ENCODE peak calls at places on chromosomes 3 and 15, in four cellular contexts. One of them, this sample, is unnamed.

GRCh38 chr3:62602987-62603386 is 229.6 kb upstream of the FEZF2 start:
- DNase-seq in heart right ventricle: no peak
- DNase-seq in tibial nerve: no peak
- DNase-seq in left ventricle myocardium inferior: no peak
- DNase-seq in this sample: no peak

GRCh38 chr3:12679468-12679867 is 15.6 kb upstream of the RAF1 start:
- DNase-seq in left ventricle myocardium inferior: no peak
- DNase-seq in tibial nerve: no peak
- DNase-seq in heart right ventricle: no peak
- DNase-seq in this sample: no peak

GRCh38 chr3:60841355-60841754 is 409.9 kb downstream of the FHIT start:
- DNase-seq in left ventricle myocardium inferior: no peak
- DNase-seq in tibial nerve: no peak
- DNase-seq in heart right ventricle: no peak
- DNase-seq in this sample: peak; percentile 16

GRCh38 chr3:182364323-182364722 is 429.0 kb upstream of the ATP11B start:
- DNase-seq in tibial nerve: peak; percentile 6
- DNase-seq in left ventricle myocardium inferior: no peak
- DNase-seq in heart right ventricle: no peak
- DNase-seq in this sample: no peak

GRCh38 chr15:22839046-22839705 is 710 bp downstream of the NIPA2 start:
- DNase-seq in heart right ventricle: no peak
- DNase-seq in left ventricle myocardium inferior: no peak
- DNase-seq in tibial nerve: no peak
- DNase-seq in this sample: no peak

GRCh38 chr3:37571269-37571668 is 290.4 kb upstream of the CTDSPL start:
- DNase-seq in tibial nerve: no peak
- DNase-seq in left ventricle myocardium inferior: no peak
- DNase-seq in heart right ventricle: no peak
- DNase-seq in this sample: no peak

GRCh38 chr3:109050591-109051167 is 67.3 kb downstream of the MORC1 start:
- DNase-seq in heart right ventricle: no peak
- DNase-seq in tibial nerve: no peak
- DNase-seq in left ventricle myocardium inferior: no peak
- DNase-seq in this sample: no peak

GRCh38 chr15:64619880-64620839 is 155.2 kb downstream of the RBPMS2 start:
- DNase-seq in heart right ventricle: no peak
- DNase-seq in tibial nerve: no peak
- DNase-seq in left ventricle myocardium inferior: no peak
- DNase-seq in this sample: no peak

GRCh38 chr3:155131104-155131503 is 51.0 kb downstream of the MME start:
- DNase-seq in left ventricle myocardium inferior: no peak
- DNase-seq in tibial nerve: no peak
- DNase-seq in heart right ventricle: peak; percentile 4
- DNase-seq in this sample: peak; percentile 88

GRCh38 chr3:16841906-16842709 is 42.6 kb upstream of the PLCL2 start:
- DNase-seq in tibial nerve: no peak
- DNase-seq in left ventricle myocardium inferior: peak; percentile 40
- DNase-seq in heart right ventricle: no peak
- DNase-seq in this sample: no peak

GRCh38 chr3:72438072-72438471 is 410.2 kb downstream of the SHQ1 start:
- DNase-seq in heart right ventricle: no peak
- DNase-seq in tibial nerve: no peak
- DNase-seq in left ventricle myocardium inferior: no peak
- DNase-seq in this sample: no peak

GRCh38 chr3:126782554-126782953 is 78.5 kb downstream of the CHCHD6 start:
- DNase-seq in heart right ventricle: no peak
- DNase-seq in left ventricle myocardium inferior: no peak
- DNase-seq in tibial nerve: peak; percentile 17
- DNase-seq in this sample: peak; percentile 62

GRCh38 chr15:68054658-68055223 is 626 bp downstream of the PIAS1 start:
- DNase-seq in tibial nerve: peak; percentile 36
- DNase-seq in heart right ventricle: peak; percentile 51
- DNase-seq in left ventricle myocardium inferior: peak; percentile 60
- DNase-seq in this sample: no peak

GRCh38 chr3:172201990-172202318 is 162.6 kb downstream of the FNDC3B start:
- DNase-seq in left ventricle myocardium inferior: no peak
- DNase-seq in tibial nerve: no peak
- DNase-seq in heart right ventricle: peak; percentile 30
- DNase-seq in this sample: no peak
- TF ChIP-seq CTCF in left ventricle myocardium inferior: no peak
- TF ChIP-seq CTCF in tibial nerve: no peak
- TF ChIP-seq CTCF in heart right ventricle: no peak
- TF ChIP-seq CTCF in this sample: no peak

GRCh38 chr15:73927476-73928240 is 1.4 kb downstream of the LOXL1 start:
- DNase-seq in tibial nerve: no peak
- DNase-seq in heart right ventricle: no peak
- DNase-seq in left ventricle myocardium inferior: peak; percentile 65
- DNase-seq in this sample: no peak

GRCh38 chr15:73924258-73924921 is 1.9 kb upstream of the LOXL1 start:
- DNase-seq in tibial nerve: no peak
- DNase-seq in left ventricle myocardium inferior: peak; percentile 31
- DNase-seq in heart right ventricle: no peak
- DNase-seq in this sample: no peak

GRCh38 chr15:73928241-73928579 is 1.9 kb downstream of the LOXL1 start:
- DNase-seq in left ventricle myocardium inferior: no peak
- DNase-seq in heart right ventricle: no peak
- DNase-seq in tibial nerve: no peak
- DNase-seq in this sample: no peak

GRCh38 chr15:73927003-73927475 is 777 bp downstream of the LOXL1 start:
- DNase-seq in tibial nerve: no peak
- DNase-seq in heart right ventricle: peak; percentile 56
- DNase-seq in left ventricle myocardium inferior: peak; percentile 72
- DNase-seq in this sample: no peak

DNA sequence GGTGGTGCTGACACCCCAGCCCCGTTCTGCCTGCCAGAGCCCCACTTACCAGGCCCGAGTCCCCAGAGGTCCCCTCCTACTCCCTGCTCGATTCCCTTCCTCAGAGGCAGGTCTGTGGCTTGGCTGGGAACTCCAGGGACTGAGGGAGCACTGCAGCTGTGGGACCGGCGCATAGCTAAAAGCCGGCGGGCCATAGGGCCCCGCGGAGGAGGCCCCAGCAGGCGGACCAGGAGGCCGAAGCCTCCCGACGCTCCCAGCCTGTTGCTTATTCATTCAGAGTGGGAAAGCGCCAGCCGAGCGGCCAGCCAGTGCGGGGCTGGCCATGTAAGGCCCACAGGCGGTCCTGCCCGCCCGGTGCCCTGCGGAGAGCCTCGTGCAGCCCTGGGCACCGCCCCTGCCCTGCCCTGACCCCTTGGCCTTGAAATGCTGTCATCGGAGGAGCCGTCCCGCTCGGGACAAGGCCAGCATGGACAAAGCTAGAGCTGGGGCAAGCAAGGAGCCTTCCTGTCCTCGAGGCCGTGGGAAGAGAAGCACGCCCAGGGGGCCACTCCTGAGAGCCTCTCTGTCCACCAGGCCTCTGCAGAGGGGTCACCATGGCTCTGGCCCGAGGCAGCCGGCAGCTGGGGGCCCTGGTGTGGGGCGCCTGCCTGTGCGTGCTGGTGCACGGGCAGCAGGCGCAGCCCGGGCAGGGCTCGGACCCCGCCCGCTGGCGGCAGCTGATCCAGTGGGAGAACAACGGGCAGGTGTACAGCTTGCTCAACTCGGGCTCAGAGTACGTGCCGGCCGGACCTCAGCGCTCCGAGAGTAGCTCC is at the start of gene LOXL1:
- DNase-seq in tibial nerve: peak; percentile 50
- DNase-seq in left ventricle myocardium inferior: peak; percentile 79
- DNase-seq in heart right ventricle: peak; percentile 70
- DNase-seq in this sample: no peak
- H3K4me3 ChIP-seq in tibial nerve: peak within 1 kb of the TSS; percentile 62
- H3K4me3 ChIP-seq in left ventricle myocardium inferior: peak within 1 kb of the TSS; percentile 77
- H3K4me3 ChIP-seq in heart right ventricle: peak within 1 kb of the TSS; percentile 63
- H3K4me3 ChIP-seq in this sample: peak within 1 kb of the TSS; percentile 83

GRCh38 chr3:45927881-45928280 is 15.4 kb upstream of the CXCR6 start:
- DNase-seq in heart right ventricle: no peak
- DNase-seq in left ventricle myocardium inferior: no peak
- DNase-seq in tibial nerve: no peak
- DNase-seq in this sample: no peak
- TF ChIP-seq CTCF in heart right ventricle: no peak
- TF ChIP-seq CTCF in left ventricle myocardium inferior: no peak
- TF ChIP-seq CTCF in tibial nerve: no peak
- TF ChIP-seq CTCF in this sample: no peak

GRCh38 chr3:172143060-172143451 is 103.7 kb downstream of the FNDC3B start:
- DNase-seq in tibial nerve: no peak
- DNase-seq in left ventricle myocardium inferior: no peak
- DNase-seq in heart right ventricle: no peak
- DNase-seq in this sample: no peak

GRCh38 chr3:172138792-172139507 is 99.6 kb downstream of the FNDC3B start:
- DNase-seq in left ventricle myocardium inferior: no peak
- DNase-seq in heart right ventricle: peak; percentile 68
- DNase-seq in tibial nerve: peak; percentile 82
- DNase-seq in this sample: no peak

GRCh38 chr3:172139528-172140276 is 100.3 kb downstream of the FNDC3B start:
- DNase-seq in tibial nerve: no peak
- DNase-seq in left ventricle myocardium inferior: no peak
- DNase-seq in heart right ventricle: no peak
- DNase-seq in this sample: no peak

GRCh38 chr3:172142074-172143059 is 103.0 kb downstream of the FNDC3B start:
- DNase-seq in left ventricle myocardium inferior: no peak
- DNase-seq in heart right ventricle: no peak
- DNase-seq in tibial nerve: no peak
- DNase-seq in this sample: no peak

GRCh38 chr3:172140499-172141391 is 101.4 kb downstream of the FNDC3B start:
- DNase-seq in tibial nerve: peak; percentile 44
- DNase-seq in heart right ventricle: peak; percentile 58
- DNase-seq in left ventricle myocardium inferior: no peak
- DNase-seq in this sample: peak; percentile 98
- H3K4me3 ChIP-seq in tibial nerve: no peak overlapping the region
- H3K4me3 ChIP-seq in heart right ventricle: no peak overlapping the region
- H3K4me3 ChIP-seq in left ventricle myocardium inferior: no peak overlapping the region
- H3K4me3 ChIP-seq in this sample: no peak overlapping the region

GRCh38 chr3:53730565-53730964 is 115.7 kb downstream of the CHDH start:
- DNase-seq in tibial nerve: no peak
- DNase-seq in left ventricle myocardium inferior: peak; percentile 58
- DNase-seq in heart right ventricle: peak; percentile 70
- DNase-seq in this sample: no peak

GRCh38 chr3:53728606-53729005 is 117.6 kb downstream of the CHDH start:
- DNase-seq in tibial nerve: no peak
- DNase-seq in left ventricle myocardium inferior: no peak
- DNase-seq in heart right ventricle: no peak
- DNase-seq in this sample: no peak

GRCh38 chr3:53731934-53732624 is 114.1 kb downstream of the CHDH start:
- DNase-seq in tibial nerve: no peak
- DNase-seq in heart right ventricle: no peak
- DNase-seq in left ventricle myocardium inferior: no peak
- DNase-seq in this sample: no peak

GRCh38 chr3:53729130-53729529 is 117.1 kb downstream of the CHDH start:
- DNase-seq in tibial nerve: no peak
- DNase-seq in heart right ventricle: no peak
- DNase-seq in left ventricle myocardium inferior: no peak
- DNase-seq in this sample: no peak

GRCh38 chr3:53729618-53730017 is 116.6 kb downstream of the CHDH start:
- DNase-seq in tibial nerve: no peak
- DNase-seq in left ventricle myocardium inferior: no peak
- DNase-seq in heart right ventricle: no peak
- DNase-seq in this sample: no peak
- TF ChIP-seq CTCF in tibial nerve: no peak
- TF ChIP-seq CTCF in left ventricle myocardium inferior: peak; percentile 39
- TF ChIP-seq CTCF in heart right ventricle: no peak
- TF ChIP-seq CTCF in this sample: peak; percentile 15

DNA sequence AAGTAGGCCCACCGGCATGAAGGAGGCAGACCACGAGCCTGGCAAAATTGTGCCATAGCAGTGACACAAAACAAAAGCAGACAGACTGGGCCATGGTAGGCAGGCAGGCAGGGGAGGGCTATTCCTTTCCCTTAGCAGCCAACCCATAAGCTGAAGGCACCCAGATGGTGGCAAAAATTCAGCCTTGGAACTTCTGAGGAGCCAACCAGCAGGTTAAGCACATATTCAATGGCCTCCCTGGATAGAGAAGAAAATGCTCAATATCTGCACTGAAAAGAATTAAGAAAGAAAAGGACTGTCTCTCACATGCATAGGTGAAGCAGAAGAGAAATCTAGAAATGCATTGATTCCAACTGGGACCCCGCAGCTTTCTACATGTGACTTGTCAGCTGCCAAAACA is 2.8 kb downstream of the PRICKLE2 start:
- DNase-seq in heart right ventricle: no peak
- DNase-seq in left ventricle myocardium inferior: no peak
- DNase-seq in tibial nerve: no peak
- DNase-seq in this sample: no peak
- H3K4me3 ChIP-seq in heart right ventricle: no peak overlapping the region
- H3K4me3 ChIP-seq in left ventricle myocardium inferior: no peak overlapping the region
- H3K4me3 ChIP-seq in tibial nerve: no peak overlapping the region
- H3K4me3 ChIP-seq in this sample: no peak overlapping the region

GRCh38 chr3:184242297-184242685 is 6.5 kb downstream of the ALG3 start:
- DNase-seq in heart right ventricle: no peak
- DNase-seq in tibial nerve: no peak
- DNase-seq in left ventricle myocardium inferior: no peak
- DNase-seq in this sample: no peak
- TF ChIP-seq CTCF in heart right ventricle: no peak
- TF ChIP-seq CTCF in tibial nerve: no peak
- TF ChIP-seq CTCF in left ventricle myocardium inferior: no peak
- TF ChIP-seq CTCF in this sample: no peak

GRCh38 chr3:98763814-98764691 is 913 bp downstream of the ST3GAL6 start:
- DNase-seq in tibial nerve: no peak
- DNase-seq in heart right ventricle: no peak
- DNase-seq in left ventricle myocardium inferior: no peak
- DNase-seq in this sample: no peak
- H3K4me3 ChIP-seq in tibial nerve: no peak overlapping the region
- H3K4me3 ChIP-seq in heart right ventricle: no peak overlapping the region
- H3K4me3 ChIP-seq in left ventricle myocardium inferior: peak overlapping the region; percentile 35
- H3K4me3 ChIP-seq in this sample: no peak overlapping the region

GRCh38 chr15:52678468-52679231 is 538 bp downstream of the ATOSA start:
- DNase-seq in left ventricle myocardium inferior: peak; percentile 65
- DNase-seq in tibial nerve: peak; percentile 48
- DNase-seq in heart right ventricle: peak; percentile 67
- DNase-seq in this sample: no peak
- TF ChIP-seq CTCF in left ventricle myocardium inferior: peak; percentile 14
- TF ChIP-seq CTCF in tibial nerve: no peak
- TF ChIP-seq CTCF in heart right ventricle: no peak
- TF ChIP-seq CTCF in this sample: no peak

DNA sequence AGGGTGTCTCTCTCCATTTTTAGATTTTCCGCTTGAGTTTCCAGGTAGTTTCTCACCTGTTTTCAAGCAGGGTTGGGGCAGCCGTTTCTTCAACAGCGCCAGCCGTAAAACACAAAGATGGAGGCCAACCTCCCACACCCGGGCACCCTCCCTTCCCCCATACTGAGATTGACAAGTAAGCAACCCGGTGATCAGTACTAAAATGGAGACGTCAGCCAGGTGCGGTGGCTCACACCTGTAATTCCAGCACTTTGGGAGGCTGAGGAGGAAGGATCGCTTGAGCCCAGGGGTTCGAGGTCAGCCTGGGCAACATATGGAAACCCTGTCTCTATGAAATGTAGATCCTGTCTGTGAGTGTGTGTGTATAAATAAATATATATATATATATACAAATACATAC is 903 bp upstream of the ZSCAN2 start:
- DNase-seq in left ventricle myocardium inferior: no peak
- DNase-seq in heart right ventricle: no peak
- DNase-seq in tibial nerve: no peak
- DNase-seq in this sample: no peak
- H3K4me3 ChIP-seq in left ventricle myocardium inferior: peak overlapping the region; percentile 86
- H3K4me3 ChIP-seq in heart right ventricle: no peak overlapping the region
- H3K4me3 ChIP-seq in tibial nerve: peak overlapping the region; percentile 84
- H3K4me3 ChIP-seq in this sample: no peak overlapping the region

This sample was measured in retinal pigment epithelial cell.